ENCODE peak calls at places on chromosomes 12 and 14, in eight cellular contexts. Q is activated CD8-positive, alpha-beta memory T cell treated with anti-CD3 and anti-CD28 coated beads for 48 hours; P is HCEC 1CT; R is stimulated activated CD8-positive, alpha-beta memory T cell treated with anti-CD3 and anti-CD28 coated beads, Interleukin-7, amount 100 ng/mL, for 1 hour; S is cerebellar cortex; H is cardiac muscle cell; E is RPMI7951; T is NCI-H774. G is an unnamed sample.

GRCh38 chr14:100409016-100409385 is 85.9 kb downstream of the SLC25A47 start:
- DNase-seq in Q (no peak), P (no peak), R (no peak), S (no peak), H (no peak), E (no peak), T (no peak), G (no peak)

GRCh38 chr12:80648866-80649265 is 58.6 kb upstream of the MYF6 start:
- DNase-seq in Q (no peak), P (peak; percentile 90), R (no peak), S (no peak), H (no peak), E (peak; percentile 11), T (no peak), G (peak; percentile 93)

GRCh38 chr12:46774011-46774633 is 51.7 kb downstream of the SLC38A4 start:
- DNase-seq in Q (no peak), P (peak; percentile 80), R (no peak), S (no peak), H (no peak), E (peak; percentile 22), T (no peak), G (peak; percentile 52)

GRCh38 chr12:66048843-66049537 is 81.6 kb downstream of the LLPH start:
- DNase-seq in Q (no peak), P (peak; percentile 71), R (no peak), S (no peak), H (no peak), E (peak; percentile 32), T (no peak), G (peak; percentile 75)

GRCh38 chr12:132318618-132319033 is 10.8 kb downstream of the GALNT9 start:
- DNase-seq in Q (no peak), P (no peak), R (no peak), S (no peak), H (no peak), E (no peak), T (no peak), G (no peak)

GRCh38 chr12:2084553-2085296 is 31.9 kb downstream of the CACNA1C start:
- DNase-seq in Q (no peak), P (peak; percentile 51), R (no peak), S (no peak), H (no peak), E (peak; percentile 68), T (no peak), G (peak; percentile 89)

GRCh38 chr14:38122241-38122640 is 85.5 kb upstream of the SSTR1 start:
- DNase-seq in Q (no peak), P (peak; percentile 64), R (no peak), S (no peak), H (no peak), E (peak; percentile 36), T (no peak), G (peak; percentile 15)

GRCh38 chr12:108587826-108588225 is 10.1 kb downstream of the TMEM119 start:
- DNase-seq in Q (no peak), P (no peak), R (no peak), S (no peak), H (no peak), E (no peak), T (no peak), G (no peak)

GRCh38 chr12:91777268-91777997 is 368.2 kb downstream of the BTG1 start:
- DNase-seq in Q (no peak), P (no peak), R (no peak), S (no peak), H (no peak), E (peak; percentile 74), T (no peak), G (peak; percentile 53)

GRCh38 chr12:110590806-110591326 is 7.7 kb upstream of the PPTC7 start:
- DNase-seq in Q (no peak), P (peak; percentile 33), R (no peak), S (peak; percentile 43), H (no peak), E (peak; percentile 69), T (no peak), G (peak; percentile 76)

GRCh38 chr12:110046451-110047187 is 1.7 kb downstream of the C12orf76 start:
- DNase-seq in Q (no peak), P (no peak), R (no peak), S (no peak), H (no peak), E (no peak), T (no peak), G (peak; percentile 28)

GRCh38 chr12:120261951-120262851 is 3.3 kb downstream of the PXN start:
- DNase-seq in Q (no peak), P (peak; percentile 37), R (no peak), S (no peak), H (no peak), E (peak; percentile 84), T (no peak), G (no peak)

GRCh38 chr14:34018564-34019244 is 67.8 kb upstream of the EGLN3 start:
- DNase-seq in Q (no peak), P (no peak), R (no peak), S (no peak), H (no peak), E (no peak), T (no peak), G (peak; percentile 50)

GRCh38 chr12:89129471-89129870 is 222.8 kb downstream of the DUSP6 start:
- DNase-seq in Q (no peak), P (no peak), R (no peak), S (no peak), H (no peak), E (no peak), T (no peak), G (no peak)

GRCh38 chr12:16155938-16156337 is 121.5 kb downstream of the SLC15A5 start:
- DNase-seq in Q (no peak), P (no peak), R (no peak), S (no peak), H (no peak), E (no peak), T (no peak), G (peak; percentile 28)

GRCh38 chr14:75310295-75311059 is 31.8 kb downstream of the FOS start:
- DNase-seq in Q (no peak), P (peak; percentile 33), R (no peak), S (peak; percentile 20), H (no peak), E (peak; percentile 80), T (peak; percentile 83), G (peak; percentile 90)

GRCh38 chr14:24366664-24367505 is 1.1 kb upstream of the NFATC4 start:
- DNase-seq in Q (no peak), P (peak; percentile 85), R (no peak), S (peak; percentile 98), H (peak; percentile 96), E (peak; percentile 91), T (peak; percentile 93), G (peak; percentile 95)

GRCh38 chr12:124394462-124395128 is 99.7 kb downstream of the RFLNA start:
- DNase-seq in Q (no peak), P (no peak), R (no peak), S (no peak), H (no peak), E (peak; percentile 37), T (no peak), G (no peak)

GRCh38 chr14:77303417-77304156 is 17.1 kb downstream of the POMT2 start:
- DNase-seq in Q (no peak), P (peak; percentile 97), R (no peak), S (no peak), H (no peak), E (peak; percentile 89), T (peak; percentile 29), G (peak; percentile 97)

GRCh38 chr14:68394113-68394718 is 398.7 kb downstream of the ZFP36L1 start:
- DNase-seq in Q (no peak), P (no peak), R (no peak), S (no peak), H (no peak), E (no peak), T (no peak), G (no peak)

GRCh38 chr12:55829967-55830600 is 697 bp upstream of the DNAJC14 start:
- DNase-seq in Q (peak; percentile 10), P (no peak), R (no peak), S (no peak), H (peak; percentile 64), E (no peak), T (no peak), G (no peak)

GRCh38 chr12:116547955-116548471 is 11.2 kb upstream of the MAP1LC3B2 start:
- DNase-seq in Q (no peak), P (no peak), R (no peak), S (no peak), H (peak; percentile 66), E (no peak), T (no peak), G (peak; percentile 34)